ENCODE peak calls at places on chromosomes 16 and 17, in five cellular contexts. N, K, R, I and T are unnamed samples.

GRCh38 chr16:27328937-27329336 is 15.2 kb downstream of the IL4R start:
- DNase-seq in K (no peak), N (no peak), I (no peak), R (peak; percentile 29), T (no peak)

GRCh38 chr17:21358682-21359482 is 17.3 kb upstream of the KCNJ12 start:
- DNase-seq in N (no peak), I (no peak), R (no peak), K (no peak), T (peak; percentile 46)

GRCh38 chr16:85202631-85203461 is 90.6 kb upstream of the CIBAR2 start:
- DNase-seq in N (peak; percentile 95), I (peak; percentile 57), R (peak; percentile 71), K (no peak), T (peak; percentile 69)

GRCh38 chr16:24509536-24509935 is 29.8 kb upstream of the RBBP6 start:
- DNase-seq in K (no peak), I (no peak), N (no peak), R (no peak), T (no peak)

GRCh38 chr17:74369221-74369620 is 1.9 kb downstream of the GPR142 start:
- DNase-seq in K (peak; percentile 29), R (peak; percentile 87), I (peak; percentile 56), N (no peak), T (peak; percentile 88)

GRCh38 chr17:83050651-83051422 is 28.6 kb upstream of the METRNL start:
- DNase-seq in I (peak; percentile 54), K (no peak), N (no peak), R (no peak), T (no peak)

GRCh38 chr17:30520436-30520835 is 43.2 kb downstream of the GOSR1 start:
- DNase-seq in N (peak; percentile 91), I (no peak), R (no peak), K (no peak), T (no peak)

GRCh38 chr17:29571486-29571882 is 3.0 kb downstream of the TP53I13 start:
- DNase-seq in I (peak; percentile 7), R (peak; percentile 46), N (no peak), K (no peak), T (no peak)

GRCh38 chr17:21293846-21294240 is 9.3 kb downstream of the MAP2K3 start:
- DNase-seq in I (no peak), R (no peak), N (no peak), K (no peak), T (no peak)

GRCh38 chr16:21130811-21131210 is 19.8 kb downstream of the DNAH3 start:
- DNase-seq in R (no peak), I (no peak), K (no peak), N (no peak), T (no peak)

GRCh38 chr16:16159662-16160061 is 63.6 kb downstream of the ABCC6 start:
- DNase-seq in I (no peak), K (no peak), N (no peak), R (no peak), T (no peak)

GRCh38 chr16:10123141-10123540 is 59.1 kb downstream of the GRIN2A start:
- DNase-seq in R (no peak), K (no peak), N (peak; percentile 20), I (no peak), T (no peak)

GRCh38 chr17:35807371-35808144 is 1.7 kb upstream of the TAF15 start:
- DNase-seq in N (peak; percentile 53), R (no peak), K (no peak), I (no peak), T (no peak)

GRCh38 chr17:31388770-31389672 is 2.5 kb upstream of the RAB11FIP4 start:
- DNase-seq in R (no peak), I (peak; percentile 68), N (no peak), K (no peak), T (no peak)

GRCh38 chr17:44758414-44759095 is at the start of gene ADAM11:
- DNase-seq in I (no peak), N (no peak), K (no peak), R (no peak), T (peak; percentile 77)

GRCh38 chr17:49843774-49844350 is 4.0 kb downstream of the TAC4 start:
- DNase-seq in I (peak; percentile 72), K (no peak), R (no peak), N (peak; percentile 16), T (no peak)

GRCh38 chr16:14955546-14956231 is 18.4 kb downstream of the NPIPA1 start:
- DNase-seq in R (no peak), I (no peak), K (no peak), N (no peak), T (no peak)

GRCh38 chr17:9817086-9817485 is 4.8 kb downstream of the GSG1L2 start:
- DNase-seq in I (peak; percentile 59), K (no peak), R (no peak), N (peak; percentile 44), T (no peak)

GRCh38 chr17:77511514-77512061 is 370.8 kb downstream of the SEC14L1 start:
- DNase-seq in N (no peak), K (no peak), I (no peak), R (no peak), T (no peak)

GRCh38 chr16:4376126-4376819 is 4.6 kb downstream of the VASN start:
- DNase-seq in R (peak; percentile 77), N (peak; percentile 95), I (peak; percentile 13), K (peak; percentile 85), T (peak; percentile 88)

GRCh38 chr16:87956771-87957279 is 5.6 kb downstream of the BANP start:
- DNase-seq in I (no peak), N (peak; percentile 87), K (no peak), R (no peak), T (no peak)
- TF ChIP-seq CTCF in I (no peak), N (peak; percentile 65), K (no peak), R (peak; percentile 18), T (no peak)

DNA sequence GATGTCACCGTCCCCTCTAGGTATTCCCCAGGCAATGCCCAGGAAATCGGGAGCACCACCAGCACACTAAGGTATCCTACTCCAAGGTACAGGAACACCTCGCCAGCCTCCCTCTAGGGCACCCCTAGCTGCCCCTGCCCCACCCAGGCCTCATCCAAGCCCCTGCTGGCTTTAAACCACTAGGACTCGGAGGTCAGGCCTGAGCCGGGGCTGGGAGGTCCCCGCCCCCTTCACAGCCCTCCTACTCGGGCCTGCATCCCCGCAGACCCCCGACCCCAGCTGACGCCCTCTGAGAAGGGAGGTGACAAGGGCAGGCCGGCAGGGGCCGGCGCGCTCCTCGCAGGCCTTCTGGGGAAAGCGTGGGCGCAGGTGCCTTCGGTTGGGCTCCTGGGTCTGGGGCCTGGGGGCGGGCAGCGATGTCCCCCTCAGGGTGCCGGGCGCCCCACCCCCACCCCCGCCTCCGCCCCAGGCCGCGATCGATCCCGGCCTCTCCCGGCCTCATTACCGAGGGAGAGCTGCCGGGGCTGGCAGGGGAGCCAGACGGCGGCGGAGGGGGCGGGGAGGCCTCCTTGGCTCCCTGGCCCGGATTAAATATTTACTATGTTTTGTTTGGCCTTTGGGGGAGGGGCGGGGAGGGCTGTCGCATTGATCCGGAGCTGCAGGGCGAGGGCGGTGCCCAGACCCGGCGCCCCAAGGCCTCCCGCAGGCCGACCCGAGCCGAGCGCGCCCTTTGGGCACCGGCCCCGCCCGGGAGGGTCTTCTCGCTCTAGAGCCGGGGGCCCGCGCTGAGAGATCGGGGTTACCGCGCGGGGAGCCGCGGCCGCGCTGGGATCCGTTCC is 27.3 kb downstream of the RTN4RL1 start:
- DNase-seq in K (no peak), I (peak; percentile 42), R (no peak), N (no peak), T (no peak)
- TF ChIP-seq CTCF in K (no peak), I (no peak), R (no peak), N (no peak), T (no peak)

GRCh38 chr16:83117810-83118209 is 491.0 kb downstream of the CDH13 start:
- DNase-seq in I (no peak), R (no peak), K (no peak), N (peak; percentile 18), T (no peak)

GRCh38 chr16:83118365-83118764 is 491.6 kb downstream of the CDH13 start:
- DNase-seq in R (no peak), I (no peak), N (peak; percentile 44), K (no peak), T (no peak)

GRCh38 chr16:83115491-83116232 is 488.9 kb downstream of the CDH13 start:
- DNase-seq in R (no peak), I (no peak), N (no peak), K (no peak), T (no peak)

GRCh38 chr16:83113811-83114210 is 487.0 kb downstream of the CDH13 start:
- DNase-seq in N (no peak), R (no peak), K (no peak), I (no peak), T (no peak)

DNA sequence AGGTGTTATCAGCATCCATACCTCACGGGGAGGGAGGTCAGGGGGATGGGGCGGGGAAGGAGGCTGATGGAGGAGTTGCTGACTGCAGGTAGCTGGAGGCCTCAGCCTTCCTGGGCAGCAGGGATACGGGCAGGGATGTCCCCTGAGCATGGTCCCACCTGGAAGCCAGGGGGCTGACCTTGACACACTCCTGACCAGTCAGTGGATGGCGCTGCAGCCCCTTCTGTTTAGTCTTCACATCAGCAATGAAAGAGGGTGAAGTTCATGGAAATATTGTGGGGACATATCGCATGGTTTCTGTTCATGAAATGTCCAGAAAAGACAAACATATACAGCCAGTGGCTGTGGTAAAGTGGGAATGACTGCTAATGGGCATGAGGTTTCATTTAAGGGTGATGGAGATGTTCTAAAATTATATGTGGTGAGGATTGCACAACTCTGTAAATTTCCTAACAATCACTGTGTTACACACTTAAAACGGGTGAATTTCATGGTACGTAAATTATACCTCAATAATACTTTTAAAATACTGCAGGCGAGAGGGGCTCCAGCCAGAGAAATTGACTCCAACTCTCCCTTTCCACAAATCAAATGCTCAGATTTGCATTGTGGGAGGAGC is 489.6 kb downstream of the CDH13 start:
- DNase-seq in N (peak; percentile 47), K (no peak), R (no peak), I (peak; percentile 39), T (no peak)
- TF ChIP-seq CTCF in N (no peak), K (no peak), R (no peak), I (no peak), T (no peak)

DNA sequence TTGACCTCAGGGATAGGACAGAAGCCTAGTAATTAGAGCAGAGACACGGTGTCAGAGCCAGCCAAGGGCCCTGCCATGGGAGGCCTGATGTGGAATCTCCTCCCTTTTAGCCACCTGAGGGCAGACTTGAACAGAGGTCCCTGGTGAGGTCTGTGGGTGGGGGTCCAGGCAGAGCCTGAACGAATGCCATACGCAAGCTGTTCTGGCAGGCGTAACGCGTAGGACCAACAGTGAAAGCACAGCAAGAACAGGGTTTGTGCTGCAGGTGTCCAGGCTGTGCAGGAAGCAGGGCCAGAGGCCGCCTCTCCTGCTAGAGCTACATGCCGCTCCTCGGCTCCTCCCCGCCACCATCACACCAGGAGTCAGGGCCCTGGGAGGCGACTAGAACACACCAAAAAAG is 81.9 kb upstream of the TBX2 start:
- DNase-seq in N (no peak), I (peak; percentile 24), K (no peak), R (peak; percentile 41), T (no peak)
- TF ChIP-seq CTCF in N (no peak), I (no peak), K (no peak), R (no peak), T (no peak)